ENCODE peak calls at places on chromosomes 6 and 20, in five cellular contexts. W, B, N, E and V are unnamed samples.

GRCh38 chr6:42047790-42048405 is 2.4 kb upstream of the TAF8 start:
- DNase-seq in N (no peak), W (no peak), E (no peak), B (no peak), V (no peak)

GRCh38 chr20:18705490-18705889 is 108.1 kb upstream of the SCP2D1 start:
- DNase-seq in N (peak), B (no peak), W (no peak), E (no peak), V (peak)

GRCh38 chr20:13507646-13508045 is 131.1 kb downstream of the TASP1 start:
- DNase-seq in B (no peak), N (no peak), W (no peak), E (no peak), V (no peak)

GRCh38 chr6:169863710-169864109 is 112.3 kb downstream of the ERMARD start:
- DNase-seq in B (no peak), N (no peak), E (no peak), W (peak), V (no peak)

GRCh38 chr6:41967312-41968287 is 26.0 kb upstream of the CCND3 start:
- DNase-seq in B (no peak), W (no peak), N (peak), E (no peak), V (peak)

GRCh38 chr6:75808507-75808906 is 59.5 kb downstream of the MYO6 start:
- DNase-seq in B (no peak), W (no peak), N (no peak), E (no peak), V (no peak)

GRCh38 chr20:49877254-49877990 is 37.9 kb downstream of the SPATA2 start:
- DNase-seq in E (no peak), N (no peak), W (no peak), B (no peak), V (peak)

GRCh38 chr6:139135578-139136545 is 982 bp downstream of the HECA start:
- DNase-seq in E (peak), B (peak), W (peak), N (no peak), V (no peak)

GRCh38 chr6:34225551-34225950 is 11.1 kb upstream of the HMGA1 start:
- DNase-seq in B (no peak), W (no peak), N (no peak), E (no peak), V (no peak)

DNA sequence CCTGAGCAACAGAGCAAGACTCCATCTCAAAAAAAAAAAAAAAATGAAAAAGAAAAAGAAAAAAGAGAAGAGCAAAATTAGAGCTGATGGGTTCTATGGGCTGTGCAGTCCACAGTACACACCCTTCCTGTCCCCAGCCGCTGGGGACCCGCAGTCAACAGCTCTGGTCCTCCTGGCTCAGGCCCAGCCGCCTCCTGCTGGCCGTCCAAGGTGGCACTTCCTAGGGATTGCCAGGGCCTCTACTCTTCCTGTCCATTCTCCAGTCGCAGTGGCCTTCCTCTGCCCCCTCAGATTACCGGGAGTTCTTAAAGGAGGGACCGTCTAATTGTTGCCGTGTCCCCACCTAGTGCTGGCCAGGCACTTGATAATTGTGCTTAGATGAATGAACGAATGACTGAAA is 41.7 kb downstream of the TMEM242 start:
- DNase-seq in W (no peak), N (no peak), E (no peak), B (no peak), V (peak)
- TF ChIP-seq CTCF in W (peak), N (no peak), E (peak), B (peak), V (peak)

GRCh38 chr6:167404385-167405049 is 79.6 kb downstream of the TTLL2 start:
- DNase-seq in E (no peak), B (no peak), W (no peak), N (no peak), V (no peak)
- H3K4me3 ChIP-seq in E (no peak), B (no peak), W (no peak), N (no peak), V (no peak)

GRCh38 chr20:31934968-31935764 is 16.7 kb downstream of the PDRG1 start:
- DNase-seq in W (no peak), N (no peak), B (no peak), E (no peak), V (no peak)
- TF ChIP-seq CTCF in W (no peak), N (no peak), B (no peak), E (no peak), V (no peak)

GRCh38 chr6:7309050-7309449 is 3.9 kb downstream of the SSR1 start:
- DNase-seq in E (no peak), N (no peak), B (no peak), W (no peak), V (no peak)

GRCh38 chr6:7312616-7313504 is at the start of gene SSR1:
- DNase-seq in E (peak), W (peak), N (peak), B (peak), V (peak)

GRCh38 chr6:7311920-7312615 is 931 bp downstream of the SSR1 start:
- DNase-seq in E (no peak), B (no peak), W (no peak), N (no peak), V (peak)

GRCh38 chr6:7313505-7314165 is 636 bp upstream of the SSR1 start:
- DNase-seq in E (no peak), N (no peak), B (peak), W (no peak), V (no peak)

GRCh38 chr6:7311171-7311570 is 1.8 kb downstream of the SSR1 start:
- DNase-seq in N (no peak), W (no peak), B (no peak), E (no peak), V (peak)
- H3K4me3 ChIP-seq in N (peak), W (no peak), B (no peak), E (no peak), V (peak)

GRCh38 chr6:551829-552350 is 105.0 kb downstream of the HUS1B start:
- DNase-seq in W (no peak), N (no peak), E (no peak), B (no peak), V (no peak)

GRCh38 chr6:549901-550300 is 107.0 kb downstream of the HUS1B start:
- DNase-seq in E (no peak), N (no peak), W (no peak), B (no peak), V (no peak)

GRCh38 chr6:551405-551804 is 105.5 kb downstream of the HUS1B start:
- DNase-seq in E (no peak), B (no peak), W (no peak), N (peak), V (peak)

GRCh38 chr6:548517-548916 is 108.4 kb downstream of the HUS1B start:
- DNase-seq in B (no peak), E (no peak), N (no peak), W (no peak), V (no peak)

DNA sequence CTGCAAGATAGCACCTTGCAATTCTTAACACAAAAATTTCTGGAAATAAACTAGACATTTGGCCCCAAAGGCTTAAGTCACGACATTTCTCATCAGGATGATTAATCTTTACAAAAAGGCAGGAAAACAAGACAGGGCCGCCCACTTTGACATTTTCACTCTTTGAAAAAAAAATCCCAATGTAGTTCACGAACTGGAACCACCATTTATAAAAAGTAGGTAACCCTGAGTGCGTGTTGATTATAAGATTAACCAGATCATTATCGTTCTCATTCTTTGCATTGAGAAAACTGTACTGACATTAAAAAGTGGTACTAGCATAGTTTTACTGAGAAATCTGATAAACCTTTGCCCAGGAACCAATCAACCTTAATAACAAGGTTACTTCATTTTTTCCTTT is 108.8 kb downstream of the HUS1B start:
- DNase-seq in E (no peak), W (no peak), N (no peak), B (no peak), V (no peak)
- TF ChIP-seq CTCF in E (no peak), W (no peak), N (no peak), B (no peak), V (no peak)

DNA sequence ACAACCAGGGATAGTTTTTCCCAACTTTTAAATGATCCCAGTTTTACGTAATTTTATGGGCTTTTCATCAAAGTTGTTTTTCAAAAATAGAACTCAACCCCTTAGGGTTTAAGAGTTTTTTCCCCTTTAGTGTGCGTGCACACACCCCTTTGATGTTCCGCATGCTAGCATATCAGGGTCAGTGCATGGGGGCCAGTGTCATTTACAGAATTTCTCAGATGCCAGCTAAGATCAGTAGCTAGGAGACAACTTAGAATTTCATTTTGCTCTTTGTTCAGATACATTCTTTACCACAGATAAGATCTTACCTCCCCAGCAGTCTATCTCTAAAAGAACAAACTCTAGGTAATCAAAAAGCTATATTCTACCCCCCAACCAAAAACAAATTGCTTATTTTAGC is 238.5 kb upstream of the SASH1 start:
- DNase-seq in W (no peak), E (no peak), N (no peak), B (no peak), V (no peak)
- H3K4me3 ChIP-seq in W (no peak), E (no peak), N (no peak), B (no peak), V (no peak)

DNA sequence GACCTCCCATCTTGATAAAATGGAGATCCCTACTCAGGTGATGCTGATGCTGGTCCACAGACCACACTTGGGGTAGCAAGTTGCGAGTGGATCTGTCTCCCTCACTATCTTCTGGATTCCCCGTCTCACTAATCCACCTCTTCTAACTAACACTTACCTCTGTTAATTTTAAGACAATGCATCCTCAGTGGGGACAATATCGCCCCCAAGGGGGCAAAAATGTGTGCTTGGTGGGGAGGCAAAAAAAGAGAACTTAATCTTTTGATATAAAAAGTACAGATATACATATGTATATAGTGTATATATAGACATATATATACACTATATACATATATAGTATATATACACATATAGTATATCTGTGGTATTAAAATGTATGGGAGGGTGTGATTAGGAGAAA is 4.3 kb downstream of the LRFN2 start:
- DNase-seq in W (no peak), E (no peak), N (no peak), B (no peak), V (no peak)
- TF ChIP-seq CTCF in W (no peak), E (peak), N (no peak), B (no peak), V (no peak)